ENCODE peak calls at places on chromosomes 13 and 19, in seven cellular contexts. One of them, this sample, is unnamed.
A peak's percentile ranks its signal among the peaks of the same experiment; 100 is the strongest.

GRCh38 chr13:85386424-85386823 is 412.8 kb downstream of the SLITRK6 start:
- DNase-seq in effector memory CD8-positive, alpha-beta T cell: no peak
- DNase-seq in NCI-H2081: no peak
- DNase-seq in EL: no peak
- DNase-seq in fibroblast of gingiva: no peak
- DNase-seq in activated T-helper 1 cell treated with anti-CD3 and anti-CD28 coated beads, Interleukin-2, amount 50 U/mL, for 16 hours: no peak
- DNase-seq in germinal center: no peak
- DNase-seq in this sample: no peak

GRCh38 chr13:30110301-30111070 is 196.9 kb downstream of the KATNAL1 start:
- DNase-seq in fibroblast of gingiva: no peak
- DNase-seq in effector memory CD8-positive, alpha-beta T cell: no peak
- DNase-seq in germinal center: no peak
- DNase-seq in NCI-H2081: no peak
- DNase-seq in EL: no peak
- DNase-seq in activated T-helper 1 cell treated with anti-CD3 and anti-CD28 coated beads, Interleukin-2, amount 50 U/mL, for 16 hours: no peak
- DNase-seq in this sample: no peak

GRCh38 chr19:52603558-52604207 is 33.6 kb downstream of the ZNF701 start:
- DNase-seq in activated T-helper 1 cell treated with anti-CD3 and anti-CD28 coated beads, Interleukin-2, amount 50 U/mL, for 16 hours: no peak
- DNase-seq in EL: peak; percentile 49
- DNase-seq in NCI-H2081: no peak
- DNase-seq in effector memory CD8-positive, alpha-beta T cell: no peak
- DNase-seq in germinal center: no peak
- DNase-seq in fibroblast of gingiva: peak; percentile 79
- DNase-seq in this sample: peak; percentile 86

GRCh38 chr19:7013678-7014077 is 7.6 kb downstream of the MBD3L2B start:
- DNase-seq in germinal center: no peak
- DNase-seq in fibroblast of gingiva: no peak
- DNase-seq in effector memory CD8-positive, alpha-beta T cell: no peak
- DNase-seq in EL: peak; percentile 27
- DNase-seq in NCI-H2081: no peak
- DNase-seq in activated T-helper 1 cell treated with anti-CD3 and anti-CD28 coated beads, Interleukin-2, amount 50 U/mL, for 16 hours: no peak
- DNase-seq in this sample: no peak

GRCh38 chr19:18397242-18398202 is at the start of gene LRRC25:
- DNase-seq in effector memory CD8-positive, alpha-beta T cell: no peak
- DNase-seq in activated T-helper 1 cell treated with anti-CD3 and anti-CD28 coated beads, Interleukin-2, amount 50 U/mL, for 16 hours: no peak
- DNase-seq in EL: no peak
- DNase-seq in NCI-H2081: no peak
- DNase-seq in germinal center: peak; percentile 72
- DNase-seq in fibroblast of gingiva: no peak
- DNase-seq in this sample: no peak

GRCh38 chr19:57406516-57407123 is 4.3 kb upstream of the ZNF17 start:
- DNase-seq in activated T-helper 1 cell treated with anti-CD3 and anti-CD28 coated beads, Interleukin-2, amount 50 U/mL, for 16 hours: peak; percentile 37
- DNase-seq in germinal center: peak; percentile 85
- DNase-seq in fibroblast of gingiva: peak; percentile 34
- DNase-seq in EL: peak; percentile 47
- DNase-seq in effector memory CD8-positive, alpha-beta T cell: peak; percentile 55
- DNase-seq in NCI-H2081: peak; percentile 52
- DNase-seq in this sample: peak; percentile 86

GRCh38 chr19:45981350-45981749 is 7.7 kb upstream of the NOVA2 start:
- DNase-seq in effector memory CD8-positive, alpha-beta T cell: no peak
- DNase-seq in fibroblast of gingiva: no peak
- DNase-seq in EL: no peak
- DNase-seq in NCI-H2081: no peak
- DNase-seq in activated T-helper 1 cell treated with anti-CD3 and anti-CD28 coated beads, Interleukin-2, amount 50 U/mL, for 16 hours: no peak
- DNase-seq in germinal center: no peak
- DNase-seq in this sample: no peak

GRCh38 chr19:15475169-15475568 is 4.1 kb downstream of the PGLYRP2 start:
- DNase-seq in effector memory CD8-positive, alpha-beta T cell: no peak
- DNase-seq in activated T-helper 1 cell treated with anti-CD3 and anti-CD28 coated beads, Interleukin-2, amount 50 U/mL, for 16 hours: no peak
- DNase-seq in NCI-H2081: no peak
- DNase-seq in EL: no peak
- DNase-seq in fibroblast of gingiva: no peak
- DNase-seq in germinal center: no peak
- DNase-seq in this sample: no peak

GRCh38 chr13:106599875-106600797 is 32.2 kb upstream of the ARGLU1 start:
- DNase-seq in effector memory CD8-positive, alpha-beta T cell: no peak
- DNase-seq in EL: peak; percentile 65
- DNase-seq in NCI-H2081: no peak
- DNase-seq in germinal center: no peak
- DNase-seq in fibroblast of gingiva: peak; percentile 7
- DNase-seq in activated T-helper 1 cell treated with anti-CD3 and anti-CD28 coated beads, Interleukin-2, amount 50 U/mL, for 16 hours: no peak
- DNase-seq in this sample: peak; percentile 38

GRCh38 chr19:30093966-30094770 is 152.1 kb downstream of the URI1 start:
- DNase-seq in EL: no peak
- DNase-seq in activated T-helper 1 cell treated with anti-CD3 and anti-CD28 coated beads, Interleukin-2, amount 50 U/mL, for 16 hours: no peak
- DNase-seq in effector memory CD8-positive, alpha-beta T cell: no peak
- DNase-seq in fibroblast of gingiva: no peak
- DNase-seq in NCI-H2081: no peak
- DNase-seq in germinal center: no peak
- DNase-seq in this sample: no peak

This sample was measured in thyroid gland.